ENCODE peak calls at places on chromosome 1, in five cellular contexts. A is esophagus squamous epithelium; D is effector memory CD8-positive, alpha-beta T cell; N is OCI-LY7; P is GM04503. Y is an unnamed sample.

GRCh38 chr1:52323731-52324130 is 42.3 kb downstream of the CC2D1B start:
- DNase-seq in D (no peak), N (no peak), A (no peak), P (no peak), Y (no peak)

GRCh38 chr1:212247179-212247721 is 38.0 kb upstream of the PPP2R5A start:
- DNase-seq in A (no peak), D (no peak), N (no peak), P (no peak), Y (no peak)

GRCh38 chr1:41641483-41641829 is 157.0 kb upstream of the EDN2 start:
- DNase-seq in D (no peak), P (no peak), A (no peak), N (peak), Y (no peak)

GRCh38 chr1:37741130-37741529 is 23.8 kb downstream of the EPHA10 start:
- DNase-seq in P (peak), D (no peak), A (no peak), N (no peak), Y (peak)

GRCh38 chr1:155125946-155126493 is 1.7 kb upstream of the EFNA1 start:
- DNase-seq in A (no peak), D (no peak), P (no peak), N (no peak), Y (no peak)

GRCh38 chr1:207277241-207277640 is 44.2 kb upstream of the CD55 start:
- DNase-seq in D (no peak), P (no peak), A (no peak), N (no peak), Y (no peak)

GRCh38 chr1:47558601-47559593 is 121.1 kb downstream of the FOXD2 start:
- DNase-seq in N (no peak), A (no peak), D (no peak), P (no peak), Y (no peak)

GRCh38 chr1:109765896-109766615 is 2.3 kb upstream of the EPS8L3 start:
- DNase-seq in P (no peak), D (no peak), A (no peak), N (no peak), Y (no peak)

GRCh38 chr1:200184196-200184595 is 156.7 kb downstream of the NR5A2 start:
- DNase-seq in D (no peak), N (no peak), A (peak), P (peak), Y (peak)

GRCh38 chr1:64892576-64893573 is 73.5 kb downstream of the JAK1 start:
- DNase-seq in D (no peak), N (no peak), P (no peak), A (no peak), Y (no peak)

GRCh38 chr1:160942926-160943325 is 11.7 kb downstream of the ITLN2 start:
- DNase-seq in D (no peak), N (peak), P (no peak), A (no peak), Y (no peak)